ENCODE peak calls at places on chromosomes 3 and 15, in six cellular contexts. M is CD8-positive, alpha-beta T cell; I is HFFc6; S is neural progenitor cell; C is AG09309; V is GM12865. R is an unnamed sample.
A peak's percentile ranks its signal among the peaks of the same experiment; 100 is the strongest.

GRCh38 chr15:55403531-55403930 is 4.6 kb downstream of the CCPG1 start:
- DNase-seq in M (no peak), I (peak; percentile 1), S (no peak), C (no peak), V (peak; percentile 57), R (peak; percentile 35)

GRCh38 chr3:164332856-164333802 is 745.2 kb downstream of the SI start:
- DNase-seq in M (no peak), I (no peak), S (peak; percentile 82), C (no peak), V (no peak), R (no peak)

GRCh38 chr15:75916978-75917377 is 13.3 kb downstream of the FBXO22 start:
- DNase-seq in M (no peak), I (no peak), S (no peak), C (no peak), V (no peak), R (no peak)

GRCh38 chr3:55910543-55910942 is 423.4 kb upstream of the WNT5A start:
- DNase-seq in M (no peak), I (no peak), S (no peak), C (no peak), V (no peak), R (no peak)

GRCh38 chr3:158107508-158108095 is 1.4 kb upstream of the SHOX2 start:
- DNase-seq in M (no peak), I (no peak), S (no peak), C (no peak), V (no peak), R (no peak)

GRCh38 chr3:15796771-15797599 is 794 bp downstream of the ANKRD28 start:
- DNase-seq in M (no peak), I (peak; percentile 71), S (peak; percentile 60), C (no peak), V (peak; percentile 40), R (no peak)

GRCh38 chr3:89635137-89635536 is 527.7 kb downstream of the EPHA3 start:
- DNase-seq in M (no peak), I (no peak), S (no peak), C (no peak), V (no peak), R (no peak)

GRCh38 chr3:21893250-21893649 is 142.2 kb upstream of the ZNF385D start:
- DNase-seq in M (no peak), I (peak; percentile 30), S (no peak), C (peak; percentile 20), V (no peak), R (no peak)

GRCh38 chr15:38068600-38068999 is 134.2 kb downstream of the TMCO5A start:
- DNase-seq in M (no peak), I (no peak), S (peak; percentile 36), C (no peak), V (no peak), R (no peak)

GRCh38 chr15:22918056-22918455 is 62.1 kb downstream of the CYFIP1 start:
- DNase-seq in M (no peak), I (peak; percentile 48), S (no peak), C (no peak), V (no peak), R (no peak)

GRCh38 chr3:129399895-129400357 is 28.5 kb downstream of the EFCAB12 start:
- DNase-seq in M (no peak), I (peak; percentile 26), S (no peak), C (no peak), V (peak; percentile 58), R (no peak)

GRCh38 chr3:29887450-29887849 is 606.6 kb downstream of the RBMS3 start:
- DNase-seq in M (no peak), I (peak; percentile 61), S (no peak), C (no peak), V (no peak), R (no peak)

GRCh38 chr3:187935623-187936156 is 190.4 kb upstream of the BCL6 start:
- DNase-seq in M (no peak), I (no peak), S (no peak), C (no peak), V (peak; percentile 85), R (peak; percentile 62)

GRCh38 chr15:79653533-79653932 is 221.4 kb downstream of the MINAR1 start:
- DNase-seq in M (no peak), I (no peak), S (no peak), C (no peak), V (no peak), R (no peak)

GRCh38 chr3:27596334-27596841 is 112.2 kb upstream of the SLC4A7 start:
- DNase-seq in M (no peak), I (peak; percentile 57), S (no peak), C (no peak), V (peak; percentile 50), R (peak; percentile 17)

GRCh38 chr3:8371085-8371551 is 130.5 kb upstream of the LMCD1 start:
- DNase-seq in M (no peak), I (peak; percentile 58), S (no peak), C (peak; percentile 61), V (no peak), R (no peak)

GRCh38 chr15:82184776-82185175 is 77.8 kb downstream of the EFL1 start:
- DNase-seq in M (no peak), I (no peak), S (no peak), C (no peak), V (no peak), R (no peak)

GRCh38 chr3:38313685-38314084 is 31.6 kb downstream of the SLC22A14 start:
- DNase-seq in M (no peak), I (no peak), S (no peak), C (no peak), V (no peak), R (no peak)

GRCh38 chr3:49500408-49501257 is 30.6 kb downstream of the DAG1 start:
- DNase-seq in M (no peak), I (peak; percentile 94), S (no peak), C (peak; percentile 96), V (no peak), R (no peak)

GRCh38 chr3:13018561-13019242 is 54.5 kb downstream of the IQSEC1 start:
- DNase-seq in M (no peak), I (no peak), S (no peak), C (no peak), V (no peak), R (no peak)

GRCh38 chr3:174775603-174776002 is 83.5 kb upstream of the NAALADL2 start:
- DNase-seq in M (no peak), I (no peak), S (no peak), C (no peak), V (no peak), R (no peak)

GRCh38 chr3:110995461-110996226 is 76.0 kb upstream of the NECTIN3 start:
- DNase-seq in M (no peak), I (peak; percentile 62), S (no peak), C (peak; percentile 41), V (no peak), R (no peak)

GRCh38 chr3:73225161-73225861 is 163.9 kb downstream of the EBLN2 start:
- DNase-seq in M (no peak), I (no peak), S (peak; percentile 43), C (no peak), V (no peak), R (no peak)

GRCh38 chr15:63826513-63826912 is 7.2 kb downstream of the HERC1 start:
- DNase-seq in M (no peak), I (peak; percentile 41), S (no peak), C (peak; percentile 10), V (peak; percentile 66), R (no peak)

DNA sequence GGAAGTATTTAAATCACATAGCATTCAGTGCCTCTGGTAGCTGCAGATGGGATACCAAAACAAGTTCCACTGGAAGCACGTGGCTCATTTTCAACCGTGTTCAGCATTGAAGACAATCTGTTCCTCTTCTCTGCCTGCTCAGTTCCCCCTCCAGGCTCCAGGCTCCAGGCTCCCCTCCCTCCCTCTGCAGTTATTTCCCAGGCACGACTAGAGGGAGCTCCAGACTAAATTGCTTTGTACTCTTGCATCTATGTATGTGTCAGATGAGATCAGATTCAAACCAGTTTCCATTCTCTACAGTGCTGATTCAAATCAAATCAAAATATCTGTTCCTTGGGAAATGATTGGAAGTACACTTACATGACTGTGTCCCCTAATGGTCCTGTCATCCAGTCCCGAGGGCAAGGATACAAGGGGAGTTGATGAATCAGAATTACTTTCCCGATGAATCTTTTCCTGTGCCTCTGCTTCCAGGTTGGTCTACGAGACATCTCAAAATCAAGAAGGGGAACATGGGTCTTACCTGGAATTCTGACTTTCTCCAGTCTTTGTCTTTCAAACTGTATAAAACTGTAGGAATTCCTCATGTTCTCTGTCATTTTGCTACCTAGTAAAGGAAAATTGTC is 600.5 kb downstream of the EDEM1 start:
- DNase-seq in M (no peak), I (no peak), S (peak; percentile 57), C (no peak), V (peak; percentile 38), R (peak; percentile 10)
- TF ChIP-seq CTCF in M (no peak), I (no peak), S (peak; percentile 62), C (no peak), V (peak; percentile 8), R (no peak)

GRCh38 chr3:11774296-11774877 is 72.3 kb downstream of the TAMM41 start:
- DNase-seq in M (no peak), I (peak; percentile 51), S (peak; percentile 79), C (no peak), V (no peak), R (no peak)
- TF ChIP-seq CTCF in M (no peak), I (peak; percentile 76), S (peak; percentile 74), C (peak; percentile 60), V (no peak), R (no peak)

GRCh38 chr3:170999737-171000242 is 26.7 kb downstream of the SLC2A2 start:
- DNase-seq in M (no peak), I (peak; percentile 80), S (no peak), C (peak; percentile 45), V (no peak), R (no peak)
- TF ChIP-seq CTCF in M (no peak), I (no peak), S (no peak), C (no peak), V (no peak), R (no peak)

GRCh38 chr15:43361313-43361903 is 9.4 kb downstream of the ZSCAN29 start:
- DNase-seq in M (no peak), I (no peak), S (no peak), C (no peak), V (no peak), R (no peak)

GRCh38 chr15:43360821-43361220 is 10.0 kb downstream of the ZSCAN29 start:
- DNase-seq in M (no peak), I (no peak), S (no peak), C (no peak), V (no peak), R (no peak)
- TF ChIP-seq CTCF in M (no peak), I (no peak), S (no peak), C (no peak), V (no peak), R (no peak)

R was measured in GM20000.